ENCODE peak calls at places on chromosomes 3 and 15, in five cellular contexts. X, T, S, D and B are unnamed samples. For H4K20me1, the result is how much of the 10 kb centered on the place peaks cover.

GRCh38 chr15:77042955-77043920 is 27.7 kb downstream of the TSPAN3 start:
- DNase-seq in T (no peak), D (no peak), S (no peak), X (no peak), B (no peak)

GRCh38 chr15:39506146-39506545 is 74.7 kb upstream of the THBS1 start:
- DNase-seq in S (no peak), X (no peak), T (no peak), D (no peak), B (no peak)

GRCh38 chr15:61671736-61672135 is 388.5 kb downstream of the VPS13C start:
- DNase-seq in T (no peak), S (no peak), D (no peak), X (no peak), B (no peak)

GRCh38 chr3:196499061-196499460 is 4.5 kb downstream of the RNF168 start:
- DNase-seq in S (no peak), T (no peak), X (no peak), D (no peak), B (no peak)

GRCh38 chr3:126548556-126549466 is 9.9 kb downstream of the C3orf22 start:
- DNase-seq in S (no peak), X (no peak), T (no peak), D (no peak), B (no peak)

GRCh38 chr3:139677341-139678155 is at the start of gene NMNAT3:
- DNase-seq in X (no peak), S (peak), T (peak), D (peak), B (peak)

GRCh38 chr3:175713263-175713662 is 854.1 kb downstream of the NAALADL2 start:
- DNase-seq in D (no peak), S (no peak), X (no peak), T (no peak), B (no peak)

GRCh38 chr3:129231331-129232119 is 17.9 kb upstream of the COPG1 start:
- DNase-seq in S (no peak), D (no peak), T (no peak), X (no peak), B (no peak)

GRCh38 chr3:126337980-126338651 is 19.1 kb downstream of the KLF15 start:
- DNase-seq in D (no peak), S (no peak), X (no peak), T (no peak), B (no peak)

GRCh38 chr3:120425877-120426276 is 24.9 kb downstream of the FSTL1 start:
- DNase-seq in X (no peak), D (no peak), T (no peak), S (no peak), B (no peak)

GRCh38 chr15:93331545-93332117 is 242.6 kb upstream of the RGMA start:
- DNase-seq in T (no peak), D (no peak), S (no peak), X (no peak), B (peak)

DNA sequence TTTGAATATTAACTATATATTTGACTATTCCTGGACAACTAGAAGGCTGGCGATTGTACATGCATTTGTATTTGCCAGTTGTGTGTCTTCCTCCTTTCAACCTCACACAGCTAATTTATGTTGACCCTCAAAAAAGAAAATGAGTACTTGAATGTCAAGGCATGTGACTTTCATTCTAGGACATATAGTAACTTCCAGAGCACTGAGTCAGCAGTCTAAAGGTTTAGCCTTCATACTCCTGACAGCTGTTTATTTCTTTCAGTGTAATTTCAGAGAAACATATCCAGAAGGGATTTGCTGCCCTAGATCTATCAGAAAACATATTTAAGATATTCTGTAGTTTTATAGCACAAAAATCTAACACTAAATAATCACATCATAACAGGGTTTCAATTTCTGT is 74.6 kb upstream of the GOLGA8J start:
- DNase-seq in X (no peak), S (no peak), D (no peak), T (no peak), B (no peak)
- TF ChIP-seq REST in X (no peak), S (no peak), D (no peak), T (no peak), B (no peak)

GRCh38 chr15:59997070-59997701 is 6.9 kb upstream of the FOXB1 start:
- DNase-seq in T (no peak), X (no peak), D (peak), S (no peak), B (peak)
- H4K20me1 ChIP-seq in T (under half), X (under half), D (under half), S (under half), B (under half)

GRCh38 chr3:16801223-16801622 is 83.5 kb upstream of the PLCL2 start:
- DNase-seq in D (no peak), T (no peak), S (no peak), X (no peak), B (no peak)
- TF ChIP-seq REST in D (no peak), T (no peak), S (no peak), X (no peak), B (no peak)

DNA sequence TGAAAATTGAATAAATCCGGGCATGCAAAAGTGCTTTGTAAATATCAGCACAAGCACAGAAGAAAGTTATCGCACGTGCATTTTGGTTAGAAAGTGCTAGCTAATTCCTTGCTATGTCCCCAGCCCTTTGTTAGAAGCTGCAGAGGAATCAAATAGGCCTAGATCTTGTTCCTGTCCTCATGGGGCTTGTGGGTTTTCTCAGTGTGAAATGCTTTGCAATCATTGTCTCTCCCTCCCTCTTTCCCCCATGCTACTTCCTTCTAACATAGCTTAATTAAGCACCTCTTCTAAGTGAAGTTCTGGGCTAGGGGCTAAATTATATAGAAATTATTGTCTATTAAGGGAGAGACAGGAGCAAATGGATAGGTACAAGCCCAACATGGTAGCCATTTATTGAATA is 271.7 kb downstream of the RPLP1 start:
- DNase-seq in D (no peak), X (no peak), S (no peak), T (no peak), B (no peak)
- H4K20me1 ChIP-seq in D (under half), X (under half), S (under half), T (under half), B (under half)

DNA sequence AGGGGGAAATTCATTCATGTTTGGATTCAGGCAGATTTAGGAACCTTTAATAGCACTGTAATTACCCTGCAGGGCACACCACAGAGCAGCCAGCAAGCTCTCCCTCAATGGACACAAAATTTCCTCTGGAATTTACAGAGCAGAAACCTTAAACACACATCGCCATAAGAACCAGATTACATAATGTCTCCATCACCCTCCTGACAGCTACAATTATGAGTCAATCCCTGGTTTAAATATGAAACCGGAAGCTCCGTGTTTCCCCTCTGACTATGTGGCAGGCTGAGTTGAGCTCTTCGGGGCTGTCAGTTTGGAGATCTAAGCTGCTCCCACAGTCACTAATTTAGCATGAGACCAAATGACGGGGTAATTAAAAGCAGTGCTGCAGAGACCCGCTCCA is 134.6 kb downstream of the TMCO5A start:
- DNase-seq in S (no peak), D (no peak), T (no peak), X (peak), B (no peak)
- TF ChIP-seq REST in S (no peak), D (no peak), T (no peak), X (no peak), B (no peak)

DNA sequence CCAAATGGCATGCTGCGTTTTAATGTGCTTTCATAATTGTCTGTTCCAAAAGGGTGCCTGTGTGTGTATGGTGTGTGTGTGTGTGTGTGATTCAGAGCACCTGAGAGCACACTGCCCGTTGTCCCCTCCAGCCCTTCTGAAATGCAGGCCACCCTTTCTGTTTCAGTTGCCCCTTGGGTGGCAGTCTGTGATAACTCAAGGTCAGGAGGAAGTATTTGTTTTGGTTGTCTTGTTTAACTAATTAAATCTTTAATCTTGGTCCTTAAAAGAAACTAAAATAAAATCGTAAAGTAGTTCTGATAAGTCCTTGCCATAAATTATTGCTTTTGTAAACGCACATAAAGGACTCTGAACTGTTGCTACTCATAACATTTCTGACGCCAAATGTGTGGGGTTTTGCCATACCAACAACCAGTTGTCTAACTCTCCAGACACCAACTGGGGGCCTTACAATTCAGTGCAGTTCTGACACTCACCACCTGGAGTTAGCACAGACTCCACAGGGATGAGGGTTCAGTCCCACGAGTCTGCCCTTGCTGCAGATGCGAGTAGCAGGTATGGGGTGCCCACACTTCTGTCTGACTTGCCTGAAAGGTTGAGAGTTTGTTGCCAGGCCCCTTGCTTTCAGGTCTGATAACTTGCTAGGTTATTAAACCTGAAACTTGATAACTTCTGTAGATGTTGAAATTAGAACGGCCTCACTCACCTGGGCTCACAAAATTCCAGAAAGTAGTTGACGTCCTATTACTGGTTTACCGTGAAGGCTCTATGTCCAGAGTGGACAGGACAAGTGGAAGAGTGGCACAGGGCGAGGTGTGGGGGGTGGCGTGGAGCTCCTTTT is 157.3 kb downstream of the IGF1R start:
- DNase-seq in S (no peak), D (no peak), T (peak), X (no peak), B (peak)
- H4K20me1 ChIP-seq in S (under half), D (under half), T (half or more), X (under half), B (half or more)

DNA sequence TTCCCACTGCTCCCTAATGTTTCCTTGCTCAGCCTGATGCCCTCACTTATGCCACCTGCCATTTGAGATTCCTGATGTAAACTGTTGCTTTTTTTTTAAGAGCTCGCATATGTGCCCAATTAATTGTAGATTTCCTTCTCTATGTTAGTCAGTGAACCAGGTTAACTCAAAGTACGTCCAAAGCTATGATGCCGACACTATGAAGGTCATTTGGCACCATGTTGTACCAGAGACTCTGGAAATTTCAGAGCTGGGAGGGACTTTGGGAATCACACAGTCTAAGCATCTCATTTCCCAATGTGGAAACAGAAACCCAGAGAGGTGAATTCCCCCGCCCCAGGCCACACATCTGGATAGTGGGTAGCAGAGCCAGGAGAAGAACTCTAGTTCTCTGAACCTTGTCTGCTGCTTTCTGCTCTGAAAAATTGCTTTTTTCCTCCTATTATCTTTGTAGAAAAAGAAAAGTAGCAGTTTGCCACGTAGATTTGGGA is 38.5 kb upstream of the TNFAIP8L3 start:
- DNase-seq in S (no peak), X (no peak), T (no peak), D (no peak), B (no peak)
- TF ChIP-seq REST in S (no peak), X (no peak), T (no peak), D (no peak), B (no peak)

GRCh38 chr3:16432714-16433113 is 80.8 kb downstream of the RFTN1 start:
- DNase-seq in X (no peak), D (no peak), S (no peak), T (no peak), B (no peak)
- H4K20me1 ChIP-seq in X (under half), D (under half), S (under half), T (under half), B (under half)

DNA sequence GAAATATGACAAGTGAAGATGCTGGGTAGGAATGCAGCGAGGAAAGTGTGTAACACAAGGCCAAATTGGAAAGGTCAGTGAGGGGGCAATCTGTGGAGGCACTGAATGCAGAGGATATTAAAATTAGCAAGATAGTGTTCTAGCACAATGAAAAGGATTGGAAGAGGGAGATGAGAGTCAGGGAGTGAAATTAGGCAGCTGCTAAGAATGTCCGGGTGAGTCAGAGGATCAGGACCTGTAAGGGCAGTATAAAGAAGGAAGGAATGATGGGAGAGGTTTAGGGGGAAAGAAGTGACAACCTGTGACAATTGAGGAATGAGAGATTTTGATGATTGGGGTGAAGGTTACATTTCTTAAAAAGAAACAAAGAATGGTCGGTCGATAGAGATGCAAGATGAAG is 103.5 kb downstream of the UBE3A start:
- DNase-seq in X (no peak), D (no peak), S (no peak), T (no peak), B (no peak)
- TF ChIP-seq REST in X (no peak), D (no peak), S (no peak), T (no peak), B (no peak)

DNA sequence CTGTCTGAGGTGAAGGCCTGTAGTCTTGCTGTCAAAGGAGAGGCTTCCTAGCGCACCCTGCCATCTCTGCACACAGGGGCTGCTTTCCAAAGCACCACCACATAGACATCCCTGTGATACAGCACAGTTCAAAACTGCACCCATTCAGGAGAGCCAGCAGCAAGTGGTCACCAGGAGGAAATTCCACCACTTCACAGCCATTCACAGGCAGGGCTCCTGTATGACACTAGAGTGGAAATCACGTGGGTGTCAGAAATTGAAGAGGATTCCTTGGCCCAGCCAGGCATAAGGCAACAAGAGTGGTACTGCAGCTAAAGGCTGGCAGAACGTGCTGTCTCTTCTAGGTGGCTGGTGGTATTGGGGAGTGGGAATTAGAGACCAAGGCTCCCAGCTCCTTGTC is 102.8 kb downstream of the RFTN1 start:
- DNase-seq in S (no peak), X (no peak), D (no peak), T (no peak), B (no peak)
- H4K20me1 ChIP-seq in S (under half), X (under half), D (under half), T (under half), B (under half)